ENCODE peak calls at places on chromosomes 3 and 15, in nine cellular contexts. W, P, F, G, E, C, A, R and S are unnamed samples.

GRCh38 chr3:192727032-192727847 is at the start of gene FGF12:
- DNase-seq in P (peak), E (peak), W (no peak), A (peak), F (peak), G (peak), R (peak), C (peak), S (peak)

GRCh38 chr3:138640537-138640936 is 32.0 kb downstream of the FAIM start:
- DNase-seq in A (no peak), C (no peak), F (no peak), P (no peak), E (no peak), G (no peak), R (no peak), W (no peak), S (no peak)

GRCh38 chr3:62131620-62132019 is 241.7 kb downstream of the FEZF2 start:
- DNase-seq in P (no peak), A (peak), C (no peak), G (no peak), E (no peak), R (no peak), W (no peak), F (no peak), S (peak)

GRCh38 chr15:96125681-96126080 is 204.8 kb upstream of the NR2F2 start:
- DNase-seq in G (no peak), P (no peak), R (no peak), C (peak), E (no peak), F (no peak), A (no peak), W (peak), S (peak)

GRCh38 chr3:14879161-14879888 is 60.6 kb downstream of the FGD5 start:
- DNase-seq in F (no peak), C (peak), R (peak), E (no peak), G (peak), A (no peak), P (no peak), W (no peak), S (peak)

GRCh38 chr3:167813169-167814123 is 77.9 kb downstream of the SERPINI1 start:
- DNase-seq in G (no peak), C (no peak), R (no peak), W (no peak), P (no peak), E (no peak), A (peak), F (no peak), S (no peak)

GRCh38 chr3:127671523-127672428 is 976 bp upstream of the ABTB1 start:
- DNase-seq in F (no peak), W (no peak), C (no peak), R (peak), G (no peak), E (no peak), A (peak), P (no peak), S (no peak)

GRCh38 chr3:39639344-39640236 is 169.8 kb upstream of the MYRIP start:
- DNase-seq in R (no peak), G (no peak), C (peak), E (peak), F (no peak), W (peak), A (peak), P (no peak), S (peak)

GRCh38 chr3:57078366-57079220 is 18.1 kb downstream of the SPATA12 start:
- DNase-seq in P (peak), C (peak), E (no peak), W (no peak), A (peak), G (peak), R (peak), F (peak), S (peak)

GRCh38 chr3:69770219-69770618 is 31.0 kb downstream of the MITF start:
- DNase-seq in W (peak), P (no peak), C (peak), E (no peak), F (no peak), G (no peak), R (no peak), A (peak), S (peak)

GRCh38 chr3:194082596-194083220 is 53.2 kb upstream of the HES1 start:
- DNase-seq in W (no peak), E (no peak), C (no peak), A (no peak), R (no peak), G (no peak), P (no peak), F (no peak), S (no peak)